ENCODE peak calls at places on chromosomes 6 and 20, in nine cellular contexts. V is hepatic stellate cell; P is activated T-cell treated with anti-CD3 and anti-CD28 coated beads for 24 hours; N is GM13977; T is lung microvascular endothelial cell; D is iPS DF 19.7; U is lower leg skin; M is EH; Q is stimulated activated CD4-positive, alpha-beta T cell treated with anti-CD3 and anti-CD28 coated beads, Interleukin-4, amount 100 ng/mL, for 48 hours. I is an unnamed sample.

GRCh38 chr6:97456070-97456469 is 173.1 kb upstream of the MMS22L start:
- DNase-seq in P (no peak), N (no peak), T (no peak), M (no peak), Q (no peak), V (no peak), D (no peak), U (no peak), I (no peak)

GRCh38 chr6:140082867-140083297 is 708.4 kb upstream of the CITED2 start:
- DNase-seq in Q (no peak), M (peak), T (peak), P (no peak), V (no peak), U (no peak), N (no peak), D (no peak), I (no peak)

GRCh38 chr6:33250731-33251130 is 20.9 kb downstream of the VPS52 start:
- DNase-seq in M (no peak), T (no peak), U (no peak), Q (no peak), V (no peak), N (no peak), D (no peak), P (no peak), I (no peak)

GRCh38 chr20:37120497-37120896 is 24.7 kb upstream of the RBL1 start:
- DNase-seq in P (no peak), N (no peak), T (no peak), U (no peak), D (no peak), Q (no peak), M (no peak), V (no peak), I (no peak)

GRCh38 chr6:130775421-130776012 is 51.7 kb upstream of the SMLR1 start:
- DNase-seq in U (no peak), N (no peak), D (no peak), T (no peak), Q (no peak), P (no peak), V (no peak), M (peak), I (no peak)

GRCh38 chr6:6277418-6277817 is 43.0 kb downstream of the F13A1 start:
- DNase-seq in N (no peak), D (no peak), V (no peak), U (no peak), M (no peak), T (no peak), Q (no peak), P (no peak), I (no peak)

GRCh38 chr20:13819885-13820645 is 35.2 kb downstream of the NDUFAF5 start:
- DNase-seq in M (peak), Q (no peak), T (peak), P (no peak), N (peak), D (no peak), U (no peak), V (peak), I (no peak)

GRCh38 chr6:27865952-27866369 is 46.2 kb downstream of the OR2B2 start:
- DNase-seq in Q (peak), D (no peak), N (no peak), T (no peak), P (no peak), V (no peak), M (no peak), U (no peak), I (no peak)

GRCh38 chr20:52240802-52241201 is 49.2 kb upstream of the ZFP64 start:
- DNase-seq in P (no peak), Q (no peak), T (no peak), D (no peak), U (no peak), M (no peak), V (no peak), N (no peak), I (no peak)

GRCh38 chr20:16395366-16395765 is 177.9 kb downstream of the KIF16B start:
- DNase-seq in V (no peak), U (no peak), T (no peak), N (no peak), Q (no peak), P (no peak), D (peak), M (no peak), I (no peak)

GRCh38 chr6:119614138-119614537 is 264.6 kb upstream of the MAN1A1 start:
- DNase-seq in U (no peak), V (no peak), P (no peak), N (no peak), D (no peak), Q (no peak), M (peak), T (no peak), I (no peak)

GRCh38 chr6:65631711-65632110 is 75.3 kb downstream of the EYS start:
- DNase-seq in P (no peak), T (no peak), N (no peak), M (no peak), U (no peak), V (no peak), D (no peak), Q (no peak), I (no peak)

GRCh38 chr20:47150403-47151152 is 205.9 kb downstream of the ZMYND8 start:
- DNase-seq in D (peak), Q (peak), M (peak), N (peak), V (peak), P (peak), U (peak), T (peak), I (peak)

GRCh38 chr6:17865798-17866725 is 121.4 kb downstream of the KIF13A start:
- DNase-seq in M (peak), U (peak), D (no peak), P (no peak), Q (no peak), T (peak), V (peak), N (no peak), I (peak)

GRCh38 chr6:39313526-39314272 is 520 bp downstream of the KCNK17 start:
- DNase-seq in N (no peak), D (no peak), M (no peak), V (no peak), Q (no peak), U (no peak), P (no peak), T (no peak), I (no peak)

GRCh38 chr6:155142902-155143609 is 120.8 kb upstream of the CLDN20 start:
- DNase-seq in D (no peak), V (no peak), P (no peak), U (no peak), N (peak), Q (no peak), M (peak), T (peak), I (no peak)

GRCh38 chr6:33927551-33927950 is 123.7 kb upstream of the MLN start:
- DNase-seq in N (no peak), U (no peak), Q (no peak), V (no peak), T (no peak), D (no peak), P (no peak), M (peak), I (no peak)

GRCh38 chr6:13457577-13457976 is 29.8 kb downstream of the GFOD1 start:
- DNase-seq in M (no peak), V (no peak), U (peak), T (no peak), N (no peak), D (no peak), Q (no peak), P (no peak), I (no peak)

GRCh38 chr6:127186889-127187288 is 68.4 kb downstream of the RSPO3 start:
- DNase-seq in M (peak), D (no peak), V (no peak), P (peak), N (no peak), T (peak), Q (peak), U (peak), I (no peak)

GRCh38 chr6:10960171-10960570 is 73.3 kb downstream of the SYCP2L start:
- DNase-seq in Q (no peak), T (no peak), P (no peak), D (no peak), V (no peak), N (no peak), U (no peak), M (no peak), I (no peak)

GRCh38 chr6:27502508-27503435 is 29.9 kb upstream of the ZNF184 start:
- DNase-seq in D (no peak), N (peak), P (peak), V (peak), U (peak), T (peak), M (peak), Q (peak), I (peak)

GRCh38 chr6:5279891-5280338 is 18.6 kb downstream of the FARS2 start:
- DNase-seq in Q (no peak), U (no peak), M (peak), N (no peak), D (no peak), P (no peak), T (no peak), V (no peak), I (no peak)

GRCh38 chr20:48586728-48587127 is 241.1 kb downstream of the PREX1 start:
- DNase-seq in P (no peak), M (no peak), V (no peak), U (peak), Q (no peak), T (no peak), D (no peak), N (no peak), I (peak)

GRCh38 chr6:155154158-155154830 is 109.5 kb upstream of the CLDN20 start:
- DNase-seq in P (peak), U (peak), Q (no peak), V (peak), M (peak), T (peak), N (no peak), D (no peak), I (no peak)

GRCh38 chr6:22113046-22113766 is 183.6 kb downstream of the PRL start:
- DNase-seq in P (no peak), V (peak), M (peak), T (peak), U (no peak), N (no peak), Q (no peak), D (no peak), I (peak)

GRCh38 chr6:90860822-90861601 is 274.1 kb upstream of the MAP3K7 start:
- DNase-seq in Q (no peak), N (no peak), P (no peak), M (peak), T (peak), V (no peak), D (no peak), U (no peak), I (no peak)

I was measured in tibial artery.